ENCODE peak calls at places on chromosomes 16 and 17, in six cellular contexts. R, H, M, Q, W and O are unnamed samples.
A peak's percentile ranks its signal among the peaks of the same experiment; 100 is the strongest.

GRCh38 chr17:75601057-75601987 is 13.7 kb downstream of the MYO15B start:
- DNase-seq in R (no peak), H (peak; percentile 64), M (peak; percentile 82), Q (peak; percentile 69), W (peak; percentile 74), O (no peak)

GRCh38 chr16:50166511-50167500 is 13.7 kb downstream of the TENT4B start:
- DNase-seq in R (no peak), H (no peak), M (no peak), Q (no peak), W (no peak), O (no peak)

GRCh38 chr17:81513669-81514484 is 1.3 kb upstream of the ACTG1 start:
- DNase-seq in R (peak; percentile 61), H (peak; percentile 83), M (peak; percentile 62), Q (peak; percentile 69), W (peak; percentile 80), O (no peak)

GRCh38 chr17:79923974-79924638 is 84.9 kb upstream of the CBX4 start:
- DNase-seq in R (no peak), H (no peak), M (no peak), Q (peak; percentile 87), W (peak; percentile 70), O (no peak)

GRCh38 chr16:14364386-14365199 is 265.5 kb downstream of the PARN start:
- DNase-seq in R (no peak), H (no peak), M (peak; percentile 92), Q (no peak), W (peak; percentile 35), O (no peak)

GRCh38 chr16:57347858-57348257 is 10.7 kb upstream of the CCL22 start:
- DNase-seq in R (no peak), H (no peak), M (no peak), Q (no peak), W (no peak), O (no peak)

GRCh38 chr17:80270104-80270503 is 9.5 kb downstream of the RNF213 start:
- DNase-seq in R (no peak), H (no peak), M (no peak), Q (no peak), W (no peak), O (no peak)

GRCh38 chr17:57572062-57572461 is 173.0 kb downstream of the CCDC182 start:
- DNase-seq in R (no peak), H (no peak), M (no peak), Q (no peak), W (no peak), O (no peak)

GRCh38 chr16:89922477-89922883 is 662 bp upstream of the TUBB3 start:
- DNase-seq in R (peak; percentile 58), H (peak; percentile 92), M (peak; percentile 83), Q (peak; percentile 81), W (peak; percentile 50), O (peak; percentile 50)

GRCh38 chr16:57475711-57476339 is 10.5 kb downstream of the DOK4 start:
- DNase-seq in R (no peak), H (no peak), M (peak; percentile 77), Q (no peak), W (no peak), O (no peak)

GRCh38 chr17:1516403-1517161 is at the start of gene INPP5K:
- DNase-seq in R (peak; percentile 97), H (peak; percentile 99), M (peak; percentile 99), Q (peak; percentile 99), W (peak; percentile 99), O (peak; percentile 79)
- TF ChIP-seq POLR2A in R (peak; percentile 54), H (no peak), M (peak; percentile 91), Q (no peak), W (no peak), O (peak; percentile 61)

GRCh38 chr17:40912506-40913220 is 24.8 kb downstream of the KRT23 start:
- DNase-seq in R (no peak), H (no peak), M (no peak), Q (no peak), W (no peak), O (no peak)
- H3K27ac ChIP-seq in R (no peak overlapping the region), H (no peak overlapping the region), M (no peak overlapping the region), Q (no peak overlapping the region), W (no peak overlapping the region), O (peak overlapping the region; percentile 9)

DNA sequence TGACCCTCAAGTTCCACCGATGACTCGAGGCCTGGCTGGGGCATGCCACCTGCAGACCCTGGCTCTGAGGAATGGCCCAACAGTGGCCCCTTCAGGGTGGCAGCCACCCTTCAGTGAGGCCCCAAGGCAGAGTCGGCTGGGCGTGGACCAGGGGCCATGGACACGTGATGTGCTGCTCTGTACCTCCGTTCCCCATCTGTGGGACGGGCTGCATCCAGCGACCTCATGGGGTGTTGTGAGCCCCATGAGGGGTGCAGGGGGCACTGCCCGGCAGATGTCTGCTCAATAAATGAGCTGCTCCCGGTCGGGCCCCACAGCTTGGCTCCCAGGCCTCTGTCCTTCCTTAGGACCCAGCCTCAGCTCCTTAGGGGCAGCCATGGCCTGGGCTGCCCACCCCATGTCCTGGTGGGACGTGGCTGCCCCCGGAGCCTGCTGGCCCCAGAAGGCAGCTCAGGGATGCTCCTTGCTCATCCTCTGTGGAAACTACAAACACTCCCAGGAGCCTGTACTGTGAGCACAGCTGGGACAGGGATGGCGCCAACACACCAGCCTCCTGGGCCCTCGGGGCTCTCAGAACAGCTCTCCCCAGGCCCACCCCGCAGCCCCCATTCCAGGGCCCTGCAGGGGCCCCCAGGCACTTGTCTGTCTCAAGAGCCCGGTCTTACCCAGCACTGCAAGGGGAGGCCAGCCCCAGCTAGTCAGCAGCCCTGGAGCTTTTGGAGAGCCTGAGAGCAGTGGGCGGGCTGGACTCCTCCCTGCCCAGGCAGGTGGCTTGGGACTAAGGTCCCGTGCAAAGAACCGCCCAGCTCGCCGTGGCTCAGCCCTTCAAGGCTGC is 2.4 kb downstream of the DNASE1L2 start:
- DNase-seq in R (no peak), H (no peak), M (no peak), Q (no peak), W (no peak), O (no peak)
- TF ChIP-seq POLR2A in R (no peak), H (no peak), M (no peak), Q (no peak), W (no peak), O (no peak)

GRCh38 chr16:2770057-2770780 is 6.9 kb downstream of the ELOB start:
- DNase-seq in R (no peak), H (no peak), M (no peak), Q (peak; percentile 55), W (no peak), O (no peak)

GRCh38 chr16:2773188-2773968 is 3.7 kb downstream of the ELOB start:
- DNase-seq in R (no peak), H (no peak), M (no peak), Q (no peak), W (no peak), O (no peak)

GRCh38 chr16:2769675-2770056 is 7.4 kb downstream of the ELOB start:
- DNase-seq in R (no peak), H (no peak), M (no peak), Q (peak; percentile 83), W (peak; percentile 75), O (no peak)

GRCh38 chr16:2770781-2771111 is 6.3 kb downstream of the ELOB start:
- DNase-seq in R (no peak), H (no peak), M (no peak), Q (no peak), W (no peak), O (no peak)

GRCh38 chr16:2771496-2772402 is 5.3 kb downstream of the ELOB start:
- DNase-seq in R (no peak), H (no peak), M (no peak), Q (no peak), W (no peak), O (no peak)
- H3K27ac ChIP-seq in R (no peak overlapping the region), H (no peak overlapping the region), M (no peak overlapping the region), Q (no peak overlapping the region), W (peak overlapping the region; percentile 62), O (peak overlapping the region; percentile 84)

GRCh38 chr16:85554114-85554790 is 58.9 kb upstream of the GSE1 start:
- DNase-seq in R (peak; percentile 50), H (peak; percentile 88), M (peak; percentile 88), Q (peak; percentile 83), W (peak; percentile 73), O (peak; percentile 39)
- TF ChIP-seq POLR2A in R (peak; percentile 7), H (no peak), M (peak; percentile 29), Q (no peak), W (no peak), O (no peak)

DNA sequence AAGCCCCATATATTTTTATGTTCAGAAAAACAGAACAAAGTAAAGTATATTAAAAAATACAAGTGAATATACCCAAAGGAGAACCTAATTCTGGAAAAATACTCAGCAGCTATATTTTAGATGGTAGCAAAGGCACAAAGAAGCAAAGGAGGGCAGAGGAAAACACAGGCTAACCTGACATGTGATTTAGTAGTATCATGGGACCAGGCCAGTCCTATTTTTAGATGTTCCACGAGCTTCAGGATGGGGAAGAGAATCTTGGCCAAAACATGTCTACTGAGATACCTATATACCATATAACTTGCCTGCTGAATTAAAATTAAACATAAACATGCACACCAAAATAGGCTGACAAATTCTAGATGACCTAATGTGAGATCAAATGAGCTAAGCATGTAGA is 32.9 kb downstream of the SMYD4 start:
- DNase-seq in R (no peak), H (peak; percentile 71), M (no peak), Q (no peak), W (no peak), O (no peak)
- H3K27ac ChIP-seq in R (peak overlapping the region; percentile 42), H (peak overlapping the region; percentile 85), M (no peak overlapping the region), Q (peak overlapping the region; percentile 36), W (no peak overlapping the region), O (no peak overlapping the region)

GRCh38 chr17:21283482-21284318 is 811 bp upstream of the MAP2K3 start:
- DNase-seq in R (peak; percentile 44), H (peak; percentile 79), M (no peak), Q (no peak), W (peak; percentile 52), O (no peak)

GRCh38 chr17:21285164-21286065 is 904 bp downstream of the MAP2K3 start:
- DNase-seq in R (no peak), H (peak; percentile 81), M (no peak), Q (peak; percentile 42), W (peak; percentile 61), O (no peak)

GRCh38 chr17:21286066-21286770 is 1.7 kb downstream of the MAP2K3 start:
- DNase-seq in R (peak; percentile 87), H (peak; percentile 98), M (peak; percentile 95), Q (peak; percentile 87), W (peak; percentile 91), O (peak; percentile 64)

GRCh38 chr17:21282850-21283249 is 1.7 kb upstream of the MAP2K3 start:
- DNase-seq in R (no peak), H (no peak), M (no peak), Q (no peak), W (no peak), O (no peak)

GRCh38 chr17:21284319-21285163 is at the start of gene MAP2K3:
- DNase-seq in R (peak; percentile 99), H (peak; percentile 100), M (peak; percentile 98), Q (peak; percentile 100), W (peak; percentile 100), O (peak; percentile 98)
- TF ChIP-seq POLR2A in R (peak; percentile 80), H (peak; percentile 31), M (peak; percentile 94), Q (peak; percentile 80), W (no peak), O (peak; percentile 97)

GRCh38 chr17:31414590-31414918 is 23.1 kb downstream of the RAB11FIP4 start:
- DNase-seq in R (no peak), H (peak; percentile 53), M (no peak), Q (no peak), W (no peak), O (no peak)
- H3K27ac ChIP-seq in R (no peak overlapping the region), H (no peak overlapping the region), M (no peak overlapping the region), Q (no peak overlapping the region), W (no peak overlapping the region), O (no peak overlapping the region)

GRCh38 chr16:3235856-3236669 is 1.1 kb upstream of the ZNF200 start:
- DNase-seq in R (peak; percentile 18), H (peak; percentile 70), M (no peak), Q (peak; percentile 66), W (peak; percentile 40), O (no peak)

GRCh38 chr16:3234543-3235541 is at the start of gene ZNF200:
- DNase-seq in R (peak; percentile 96), H (peak; percentile 99), M (peak; percentile 94), Q (peak; percentile 98), W (peak; percentile 97), O (peak; percentile 80)
- TF ChIP-seq POLR2A in R (peak; percentile 49), H (peak; percentile 10), M (peak; percentile 79), Q (no peak), W (no peak), O (peak; percentile 68)